ENCODE peak calls at places on chromosomes 6 and 20, in six cellular contexts. C is breast epithelium, D is sigmoid colon, A is heart left ventricle, Y is pancreas, J is upper lobe of right lung. L is an unnamed sample. For H3K4me1, the result is how much of the 10 kb centered on the place peaks cover.

GRCh38 chr6:149064026-149065017 is 253.2 kb upstream of the TAB2 start:
- DNase-seq in C (no peak), J (no peak), D (no peak), A (no peak), Y (no peak), L (no peak)

GRCh38 chr20:47825011-47825762 is 39.9 kb upstream of the SULF2 start:
- DNase-seq in J (no peak), A (no peak), D (peak), Y (no peak), C (no peak), L (no peak)

GRCh38 chr6:91088976-91089375 is 502.1 kb upstream of the MAP3K7 start:
- DNase-seq in C (no peak), J (no peak), A (no peak), Y (no peak), D (no peak), L (no peak)

GRCh38 chr6:87722831-87723726 is 21.0 kb upstream of the AKIRIN2 start:
- DNase-seq in Y (peak), A (peak), J (peak), D (no peak), C (peak), L (peak)

GRCh38 chr6:110471966-110472365 is 4.4 kb downstream of the SLC22A16 start:
- DNase-seq in D (no peak), C (no peak), A (no peak), Y (no peak), J (no peak), L (no peak)

GRCh38 chr6:136012198-136012884 is 160.8 kb downstream of the PDE7B start:
- DNase-seq in J (no peak), A (no peak), Y (no peak), D (no peak), C (no peak), L (no peak)

GRCh38 chr6:571892-572291 is 85.0 kb downstream of the HUS1B start:
- DNase-seq in Y (no peak), C (no peak), A (no peak), D (no peak), J (no peak), L (no peak)

GRCh38 chr6:36804549-36804948 is 34.7 kb downstream of the CPNE5 start:
- DNase-seq in Y (no peak), J (no peak), D (no peak), A (no peak), C (no peak), L (no peak)

GRCh38 chr20:46226602-46227001 is 81.7 kb downstream of the CDH22 start:
- DNase-seq in Y (no peak), D (no peak), C (no peak), J (no peak), A (no peak), L (no peak)

GRCh38 chr20:44768256-44768655 is 22.6 kb downstream of the KCNK15 start:
- DNase-seq in A (no peak), D (no peak), Y (no peak), C (no peak), J (no peak), L (no peak)
- TF ChIP-seq CTCF in A (no peak), D (no peak), Y (no peak), C (no peak), J (no peak), L (no peak)

GRCh38 chr20:17681741-17682102 is 320 bp downstream of the RRBP1 start:
- DNase-seq in A (no peak), J (no peak), C (no peak), Y (no peak), D (no peak), L (no peak)

GRCh38 chr20:17680128-17680835 is 1.8 kb downstream of the RRBP1 start:
- DNase-seq in D (peak), C (no peak), Y (peak), J (peak), A (peak), L (no peak)

GRCh38 chr20:17679786-17680127 is 2.3 kb downstream of the RRBP1 start:
- DNase-seq in J (no peak), Y (no peak), A (no peak), D (no peak), C (no peak), L (no peak)

GRCh38 chr20:17682103-17682888 is at the start of gene RRBP1:
- DNase-seq in D (peak), Y (peak), J (peak), C (peak), A (peak), L (peak)

GRCh38 chr20:17680836-17681740 is 954 bp downstream of the RRBP1 start:
- DNase-seq in C (peak), A (peak), D (peak), Y (peak), J (peak), L (peak)
- H3K4me3 ChIP-seq in C (peak), A (peak), D (peak), Y (peak), J (peak), L (peak)

GRCh38 chr6:41576667-41577066 is 30.5 kb downstream of the FOXP4 start:
- DNase-seq in J (no peak), D (no peak), A (no peak), Y (peak), C (no peak), L (no peak)

GRCh38 chr6:41578714-41579610 is 32.8 kb downstream of the FOXP4 start:
- DNase-seq in A (no peak), J (no peak), D (no peak), C (no peak), Y (peak), L (no peak)

GRCh38 chr6:41577865-41578713 is 31.9 kb downstream of the FOXP4 start:
- DNase-seq in C (peak), J (peak), Y (peak), D (no peak), A (no peak), L (peak)

GRCh38 chr6:41575598-41575997 is 29.4 kb downstream of the FOXP4 start:
- DNase-seq in A (no peak), J (no peak), C (no peak), D (no peak), Y (peak), L (no peak)

GRCh38 chr6:41577356-41577864 is 31.2 kb downstream of the FOXP4 start:
- DNase-seq in A (no peak), J (no peak), C (no peak), D (no peak), Y (peak), L (no peak)
- H3K4me1 ChIP-seq in A (under half), J (under half), C (under half), D (under half), Y (under half), L (under half)

DNA sequence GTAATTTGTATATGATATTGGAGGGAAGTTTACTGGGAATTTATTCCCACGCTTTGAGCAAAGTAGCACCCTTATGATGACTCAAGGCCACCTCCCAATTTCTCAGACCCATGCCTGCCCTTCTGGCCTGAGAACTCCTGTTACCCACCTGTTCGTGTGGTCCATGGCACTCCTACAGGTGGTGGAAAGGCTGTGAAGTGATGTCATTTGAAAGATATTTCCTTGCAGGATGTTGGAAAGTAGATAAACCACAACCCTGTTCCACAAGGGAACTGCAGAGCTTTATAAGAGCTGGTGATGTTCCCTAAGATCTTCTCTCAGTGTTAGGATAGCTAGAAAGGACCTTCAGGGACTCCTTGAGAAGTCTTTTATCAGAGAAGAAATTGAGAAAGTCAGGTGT is 70.5 kb downstream of the ADGRG6 start:
- DNase-seq in D (no peak), J (no peak), Y (no peak), C (no peak), A (no peak), L (no peak)
- TF ChIP-seq CTCF in D (no peak), J (no peak), Y (no peak), C (no peak), A (no peak), L (no peak)

DNA sequence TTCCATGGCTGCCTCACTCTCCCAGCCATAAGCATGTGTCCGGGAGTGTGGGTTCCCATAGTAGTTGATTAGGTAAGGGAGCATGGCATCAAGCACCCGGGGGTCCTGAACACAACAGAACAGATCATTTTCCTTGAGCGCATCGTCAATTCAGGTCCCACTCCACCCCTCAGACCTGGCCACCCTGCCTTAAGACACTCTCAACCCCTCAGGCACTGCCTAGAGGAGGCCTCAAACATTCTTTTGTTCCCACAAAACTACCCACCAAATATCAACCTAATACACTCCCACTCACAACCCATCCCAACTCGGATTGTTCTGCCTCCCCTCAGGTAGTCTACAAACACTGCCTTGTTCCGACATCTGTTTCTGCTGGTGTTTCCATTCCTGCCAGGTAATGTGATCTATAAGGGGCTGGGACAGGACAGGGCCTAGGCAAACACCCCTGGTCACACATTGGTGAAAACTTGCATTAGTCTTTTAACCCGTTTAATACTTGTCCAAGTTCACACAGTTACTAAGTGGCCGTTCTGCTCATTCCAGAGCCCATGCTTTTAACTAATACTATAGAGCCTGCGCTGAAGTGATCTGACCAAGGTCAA is 1.4 kb downstream of the NFS1 start:
- DNase-seq in J (peak), C (no peak), Y (no peak), A (no peak), D (peak), L (no peak)
- H3K4me3 ChIP-seq in J (no peak), C (peak), Y (peak), A (peak), D (peak), L (peak)

GRCh38 chr6:11275598-11275997 is 43.1 kb upstream of the NEDD9 start:
- DNase-seq in C (no peak), Y (no peak), A (no peak), J (no peak), D (no peak), L (no peak)
- H3K4me1 ChIP-seq in C (under half), Y (under half), A (under half), J (half or more), D (under half), L (under half)

DNA sequence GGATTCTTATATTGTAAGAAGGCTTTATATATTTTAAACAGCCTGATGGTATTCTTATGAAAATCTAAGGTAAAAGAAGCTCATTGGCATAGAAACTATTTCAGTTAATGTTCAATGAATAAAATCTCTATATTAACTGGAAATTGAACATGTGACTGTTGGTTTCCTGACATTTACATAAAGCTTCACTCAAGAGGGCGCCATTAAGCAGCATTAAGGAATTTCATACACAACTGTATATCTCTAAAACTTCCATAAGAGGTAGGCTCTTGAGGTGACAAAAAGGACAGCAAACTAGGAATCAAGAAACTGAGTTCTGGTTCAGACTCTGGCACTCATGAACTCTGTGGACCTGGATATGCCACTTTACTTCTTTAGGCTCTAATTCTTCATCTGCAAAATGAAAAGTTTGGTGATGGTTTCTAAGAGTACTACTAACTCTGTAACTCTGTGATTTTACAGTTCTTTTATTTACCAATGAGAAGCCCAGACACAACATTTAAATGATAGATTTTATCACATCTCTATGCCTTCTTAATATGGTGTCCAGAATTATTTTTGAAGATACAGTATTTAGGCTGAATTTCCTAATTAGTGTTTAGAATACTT is 147.5 kb downstream of the FLRT3 start:
- DNase-seq in Y (no peak), J (no peak), C (no peak), A (no peak), D (no peak), L (peak)
- TF ChIP-seq CTCF in Y (no peak), J (peak), C (no peak), A (peak), D (no peak), L (no peak)

GRCh38 chr20:51930775-51931174 is 128.5 kb upstream of the SALL4 start:
- DNase-seq in D (no peak), A (peak), Y (no peak), J (no peak), C (no peak), L (no peak)

GRCh38 chr20:51931321-51931720 is 129.0 kb upstream of the SALL4 start:
- DNase-seq in Y (no peak), A (no peak), J (no peak), D (no peak), C (no peak), L (no peak)

GRCh38 chr20:51935003-51935358 is 132.7 kb upstream of the SALL4 start:
- DNase-seq in C (no peak), J (no peak), D (no peak), Y (no peak), A (no peak), L (no peak)

GRCh38 chr20:51937780-51938179 is 135.5 kb upstream of the SALL4 start:
- DNase-seq in Y (no peak), A (no peak), C (no peak), J (no peak), D (no peak), L (no peak)

DNA sequence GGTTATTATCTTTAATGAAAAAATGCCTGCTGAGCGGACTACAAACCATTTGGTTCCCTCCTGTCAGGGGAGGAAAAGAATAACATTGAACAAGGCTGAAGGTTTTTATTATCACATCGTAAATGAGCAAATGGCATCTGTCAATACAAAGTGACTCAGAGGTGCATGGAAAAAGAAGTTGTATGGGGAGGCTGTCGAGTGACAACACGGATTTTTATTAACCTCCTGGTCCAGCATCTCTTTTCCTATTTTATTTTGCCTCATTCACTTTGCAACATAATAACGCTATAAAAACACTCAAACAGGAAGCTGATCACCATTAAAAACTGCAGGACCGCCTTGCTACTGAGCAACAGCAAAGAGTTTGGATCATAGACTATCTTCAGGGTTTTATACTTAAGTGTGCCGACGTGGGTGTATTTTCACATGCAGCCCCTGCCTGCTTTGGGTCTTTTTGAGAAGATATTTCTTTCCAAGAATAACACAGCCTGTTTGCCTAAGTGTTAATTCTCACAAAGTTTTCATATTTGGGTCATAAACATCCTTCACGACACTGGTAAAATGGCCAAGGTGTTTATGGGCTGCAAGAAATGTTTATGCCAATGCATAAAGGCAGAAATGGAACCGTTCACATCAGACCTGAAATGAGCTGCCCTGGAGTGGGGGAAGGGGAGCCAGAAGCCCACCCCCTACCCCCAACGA is 132.1 kb upstream of the SALL4 start:
- DNase-seq in C (no peak), A (no peak), J (no peak), D (no peak), Y (no peak), L (no peak)
- H3K4me3 ChIP-seq in C (no peak), A (no peak), J (no peak), D (no peak), Y (no peak), L (no peak)

L was measured in prostate gland.